ENCODE peak calls at places on chromosome 16, in nine cellular contexts. U, O, L, S, T, G, J, F and P are unnamed samples.

GRCh38 chr16:89478576-89479221 is 11.7 kb downstream of the ANKRD11 start:
- DNase-seq in U (no peak), O (peak), L (peak), S (no peak), T (no peak), G (peak), J (no peak), F (peak), P (no peak)

GRCh38 chr16:1320658-1321240 is 11.3 kb downstream of the UBE2I start:
- DNase-seq in U (no peak), O (no peak), L (no peak), S (no peak), T (no peak), G (no peak), J (no peak), F (no peak), P (no peak)

GRCh38 chr16:20242568-20243240 is 84.6 kb downstream of the GP2 start:
- DNase-seq in U (no peak), O (no peak), L (no peak), S (no peak), T (no peak), G (no peak), J (no peak), F (no peak), P (no peak)

GRCh38 chr16:30131869-30132475 is 9.0 kb upstream of the MAPK3 start:
- DNase-seq in U (no peak), O (no peak), L (no peak), S (no peak), T (no peak), G (no peak), J (peak), F (no peak), P (no peak)

GRCh38 chr16:71461686-71462648 is at the start of gene ZNF23:
- DNase-seq in U (peak), O (peak), L (peak), S (peak), T (peak), G (peak), J (peak), F (peak), P (peak)

GRCh38 chr16:77387075-77387474 is 47.8 kb downstream of the ADAMTS18 start:
- DNase-seq in U (no peak), O (no peak), L (no peak), S (no peak), T (no peak), G (no peak), J (no peak), F (no peak), P (no peak)

GRCh38 chr16:84925092-84925772 is 86.1 kb downstream of the ZDHHC7 start:
- DNase-seq in U (no peak), O (peak), L (peak), S (no peak), T (peak), G (peak), J (peak), F (no peak), P (no peak)

GRCh38 chr16:24125199-24125598 is 130.9 kb upstream of the CACNG3 start:
- DNase-seq in U (no peak), O (no peak), L (no peak), S (no peak), T (no peak), G (no peak), J (no peak), F (no peak), P (no peak)

GRCh38 chr16:85134076-85134793 is 22.0 kb upstream of the CIBAR2 start:
- DNase-seq in U (no peak), O (no peak), L (no peak), S (no peak), T (no peak), G (no peak), J (no peak), F (no peak), P (no peak)

GRCh38 chr16:82646504-82646903 is 19.7 kb downstream of the CDH13 start:
- DNase-seq in U (no peak), O (no peak), L (no peak), S (no peak), T (no peak), G (no peak), J (no peak), F (no peak), P (no peak)

GRCh38 chr16:87190288-87191240 is 126.6 kb downstream of the C16orf95 start:
- DNase-seq in U (no peak), O (peak), L (no peak), S (no peak), T (no peak), G (no peak), J (no peak), F (no peak), P (no peak)

GRCh38 chr16:55408656-55409055 is 70.3 kb upstream of the MMP2 start:
- DNase-seq in U (no peak), O (no peak), L (no peak), S (no peak), T (no peak), G (no peak), J (no peak), F (no peak), P (no peak)

GRCh38 chr16:25691519-25692091 is at the start of gene HS3ST4:
- DNase-seq in U (no peak), O (no peak), L (peak), S (peak), T (no peak), G (peak), J (no peak), F (no peak), P (peak)

GRCh38 chr16:11250091-11250785 is 5.8 kb downstream of the SOCS1 start:
- DNase-seq in U (no peak), O (no peak), L (peak), S (no peak), T (no peak), G (no peak), J (no peak), F (peak), P (no peak)

GRCh38 chr16:180101-180920 is at the start of gene HBQ1:
- DNase-seq in U (no peak), O (peak), L (peak), S (no peak), T (peak), G (peak), J (no peak), F (no peak), P (peak)

GRCh38 chr16:5621826-5622225 is 524.2 kb upstream of the EEF2KMT start:
- DNase-seq in U (no peak), O (no peak), L (no peak), S (no peak), T (no peak), G (no peak), J (no peak), F (no peak), P (no peak)

GRCh38 chr16:82096641-82097040 is 61.6 kb downstream of the HSD17B2 start:
- DNase-seq in U (no peak), O (no peak), L (no peak), S (no peak), T (no peak), G (no peak), J (no peak), F (no peak), P (no peak)

GRCh38 chr16:54411555-54411954 is 125.0 kb upstream of the IRX3 start:
- DNase-seq in U (no peak), O (no peak), L (peak), S (no peak), T (no peak), G (no peak), J (no peak), F (no peak), P (no peak)

GRCh38 chr16:985646-986400 is 4.3 kb downstream of the SOX8 start:
- DNase-seq in U (no peak), O (no peak), L (no peak), S (no peak), T (no peak), G (no peak), J (no peak), F (no peak), P (no peak)

GRCh38 chr16:27225536-27226360 is 22.4 kb downstream of the KDM8 start:
- DNase-seq in U (no peak), O (no peak), L (no peak), S (no peak), T (no peak), G (no peak), J (no peak), F (no peak), P (peak)

GRCh38 chr16:68798398-68798797 is 44.9 kb upstream of the TANGO6 start:
- DNase-seq in U (no peak), O (no peak), L (no peak), S (no peak), T (no peak), G (no peak), J (no peak), F (no peak), P (no peak)

GRCh38 chr16:2206780-2207433 is 1.7 kb downstream of the MLST8 start:
- DNase-seq in U (no peak), O (no peak), L (peak), S (no peak), T (no peak), G (no peak), J (no peak), F (no peak), P (no peak)

GRCh38 chr16:5302372-5303114 is 204.9 kb upstream of the EEF2KMT start:
- DNase-seq in U (no peak), O (no peak), L (no peak), S (no peak), T (no peak), G (no peak), J (no peak), F (no peak), P (no peak)

GRCh38 chr16:69324013-69324531 is 6.3 kb downstream of the PDF start:
- DNase-seq in U (no peak), O (no peak), L (no peak), S (no peak), T (no peak), G (peak), J (peak), F (no peak), P (no peak)

GRCh38 chr16:3950343-3951193 is 70.1 kb upstream of the CREBBP start:
- DNase-seq in U (peak), O (peak), L (no peak), S (no peak), T (no peak), G (peak), J (no peak), F (peak), P (no peak)

GRCh38 chr16:49952386-49952785 is 72.6 kb upstream of the CNEP1R1 start:
- DNase-seq in U (no peak), O (peak), L (peak), S (no peak), T (no peak), G (peak), J (no peak), F (no peak), P (no peak)

GRCh38 chr16:26963109-26963508 is 103.6 kb upstream of the C16orf82 start:
- DNase-seq in U (no peak), O (peak), L (peak), S (no peak), T (peak), G (no peak), J (no peak), F (peak), P (no peak)

GRCh38 chr16:88527186-88527936 is 42.8 kb upstream of the ZC3H18 start:
- DNase-seq in U (no peak), O (peak), L (peak), S (no peak), T (peak), G (peak), J (peak), F (peak), P (no peak)

GRCh38 chr16:81429045-81429521 is 15.5 kb upstream of the CMIP start:
- DNase-seq in U (no peak), O (peak), L (peak), S (no peak), T (no peak), G (peak), J (no peak), F (peak), P (no peak)

GRCh38 chr16:48246066-48246465 is 1.3 kb downstream of the ABCC11 start:
- DNase-seq in U (no peak), O (no peak), L (no peak), S (no peak), T (no peak), G (peak), J (no peak), F (peak), P (no peak)